ENCODE peak calls at places on chromosome 20, in eight cellular contexts. One of them, this sample, is unnamed.

GRCh38 chr20:38970302-38970701 is 8.2 kb downstream of the DHX35 start:
- DNase-seq in uterus: no peak
- DNase-seq in CD4-positive, alpha-beta T cell: no peak
- DNase-seq in endodermal cell: no peak
- DNase-seq in GM10248: no peak
- DNase-seq in fibroblast of lung: peak
- DNase-seq in GM20000: no peak
- DNase-seq in glutamatergic neuron: no peak
- DNase-seq in this sample: no peak

GRCh38 chr20:38143238-38143645 is 21.8 kb downstream of the TGM2 start:
- DNase-seq in uterus: no peak
- DNase-seq in CD4-positive, alpha-beta T cell: no peak
- DNase-seq in endodermal cell: peak
- DNase-seq in GM10248: no peak
- DNase-seq in fibroblast of lung: no peak
- DNase-seq in GM20000: no peak
- DNase-seq in glutamatergic neuron: no peak
- DNase-seq in this sample: no peak

GRCh38 chr20:49712918-49713778 is 530 bp downstream of the B4GALT5 start:
- DNase-seq in uterus: peak
- DNase-seq in CD4-positive, alpha-beta T cell: no peak
- DNase-seq in endodermal cell: peak
- DNase-seq in GM10248: peak
- DNase-seq in fibroblast of lung: no peak
- DNase-seq in GM20000: no peak
- DNase-seq in glutamatergic neuron: peak
- DNase-seq in this sample: no peak

GRCh38 chr20:46004813-46005505 is 3.7 kb upstream of the MMP9 start:
- DNase-seq in uterus: no peak
- DNase-seq in CD4-positive, alpha-beta T cell: no peak
- DNase-seq in endodermal cell: peak
- DNase-seq in GM10248: no peak
- DNase-seq in fibroblast of lung: no peak
- DNase-seq in GM20000: no peak
- DNase-seq in glutamatergic neuron: no peak
- DNase-seq in this sample: no peak

GRCh38 chr20:32560989-32561830 is 23.9 kb downstream of the NOL4L start:
- DNase-seq in uterus: no peak
- DNase-seq in CD4-positive, alpha-beta T cell: no peak
- DNase-seq in endodermal cell: peak
- DNase-seq in GM10248: no peak
- DNase-seq in fibroblast of lung: no peak
- DNase-seq in GM20000: no peak
- DNase-seq in glutamatergic neuron: peak
- DNase-seq in this sample: peak

GRCh38 chr20:46157625-46158024 is 39.5 kb downstream of the CD40 start:
- DNase-seq in uterus: no peak
- DNase-seq in CD4-positive, alpha-beta T cell: no peak
- DNase-seq in endodermal cell: no peak
- DNase-seq in GM10248: no peak
- DNase-seq in fibroblast of lung: no peak
- DNase-seq in GM20000: no peak
- DNase-seq in glutamatergic neuron: peak
- DNase-seq in this sample: no peak

GRCh38 chr20:39880890-39881289 is 808.1 kb downstream of the MAFB start:
- DNase-seq in uterus: no peak
- DNase-seq in CD4-positive, alpha-beta T cell: no peak
- DNase-seq in endodermal cell: no peak
- DNase-seq in GM10248: no peak
- DNase-seq in fibroblast of lung: no peak
- DNase-seq in GM20000: no peak
- DNase-seq in glutamatergic neuron: no peak
- DNase-seq in this sample: no peak

GRCh38 chr20:63697868-63698545 is 1.6 kb downstream of the TNFRSF6B start:
- DNase-seq in uterus: no peak
- DNase-seq in CD4-positive, alpha-beta T cell: no peak
- DNase-seq in endodermal cell: peak
- DNase-seq in GM10248: no peak
- DNase-seq in fibroblast of lung: no peak
- DNase-seq in GM20000: no peak
- DNase-seq in glutamatergic neuron: no peak
- DNase-seq in this sample: no peak

GRCh38 chr20:22729616-22730236 is 145.4 kb upstream of the FOXA2 start:
- DNase-seq in uterus: no peak
- DNase-seq in CD4-positive, alpha-beta T cell: no peak
- DNase-seq in endodermal cell: no peak
- DNase-seq in GM10248: no peak
- DNase-seq in fibroblast of lung: no peak
- DNase-seq in GM20000: no peak
- DNase-seq in glutamatergic neuron: no peak
- DNase-seq in this sample: no peak

GRCh38 chr20:59925359-59925758 is 8.1 kb downstream of the SYCP2 start:
- DNase-seq in uterus: no peak
- DNase-seq in CD4-positive, alpha-beta T cell: no peak
- DNase-seq in endodermal cell: no peak
- DNase-seq in GM10248: no peak
- DNase-seq in fibroblast of lung: no peak
- DNase-seq in GM20000: no peak
- DNase-seq in glutamatergic neuron: no peak
- DNase-seq in this sample: no peak

GRCh38 chr20:63625771-63626423 is 1.0 kb downstream of the GMEB2 start:
- DNase-seq in uterus: no peak
- DNase-seq in CD4-positive, alpha-beta T cell: no peak
- DNase-seq in endodermal cell: peak
- DNase-seq in GM10248: peak
- DNase-seq in fibroblast of lung: peak
- DNase-seq in GM20000: peak
- DNase-seq in glutamatergic neuron: no peak
- DNase-seq in this sample: no peak

GRCh38 chr20:17223553-17223952 is 3.3 kb upstream of the PCSK2 start:
- DNase-seq in uterus: no peak
- DNase-seq in CD4-positive, alpha-beta T cell: no peak
- DNase-seq in endodermal cell: no peak
- DNase-seq in GM10248: no peak
- DNase-seq in fibroblast of lung: no peak
- DNase-seq in GM20000: no peak
- DNase-seq in glutamatergic neuron: no peak
- DNase-seq in this sample: no peak

GRCh38 chr20:17226410-17227198 is at the start of gene PCSK2:
- DNase-seq in uterus: no peak
- DNase-seq in CD4-positive, alpha-beta T cell: no peak
- DNase-seq in endodermal cell: peak
- DNase-seq in GM10248: peak
- DNase-seq in fibroblast of lung: peak
- DNase-seq in GM20000: peak
- DNase-seq in glutamatergic neuron: peak
- DNase-seq in this sample: peak

GRCh38 chr20:17227669-17228623 is 1.1 kb downstream of the PCSK2 start:
- DNase-seq in uterus: no peak
- DNase-seq in CD4-positive, alpha-beta T cell: no peak
- DNase-seq in endodermal cell: peak
- DNase-seq in GM10248: peak
- DNase-seq in fibroblast of lung: no peak
- DNase-seq in GM20000: no peak
- DNase-seq in glutamatergic neuron: peak
- DNase-seq in this sample: peak

GRCh38 chr20:17227199-17227535 is 327 bp downstream of the PCSK2 start:
- DNase-seq in uterus: no peak
- DNase-seq in CD4-positive, alpha-beta T cell: no peak
- DNase-seq in endodermal cell: no peak
- DNase-seq in GM10248: no peak
- DNase-seq in fibroblast of lung: no peak
- DNase-seq in GM20000: no peak
- DNase-seq in glutamatergic neuron: no peak
- DNase-seq in this sample: no peak

DNA sequence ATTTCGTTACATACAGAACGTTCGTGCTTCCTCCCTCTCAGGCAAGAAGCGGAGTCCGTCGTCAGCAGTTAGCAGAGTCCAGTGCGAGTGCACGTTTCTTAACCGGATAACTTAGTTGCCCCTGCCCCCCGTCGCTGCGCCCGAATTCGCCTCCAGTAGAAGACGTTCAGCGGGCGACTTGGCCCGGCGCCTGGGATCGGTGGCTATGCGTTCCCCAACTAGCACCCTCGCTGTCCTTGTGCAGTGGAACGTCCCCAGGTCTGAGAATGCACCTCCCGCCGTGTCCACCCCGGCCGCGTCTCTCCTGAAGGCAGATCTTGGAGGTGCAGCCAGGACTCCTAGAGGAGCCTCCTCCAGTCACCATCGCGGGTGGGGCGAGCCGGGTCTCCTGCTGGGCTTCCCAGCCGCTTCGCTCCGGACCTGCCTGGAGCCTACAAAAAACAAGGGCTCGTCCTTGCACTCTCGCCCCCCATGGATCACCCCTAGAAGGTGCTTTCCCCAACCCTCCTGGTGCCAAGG is 890 bp upstream of the PCSK2 start:
- DNase-seq in uterus: no peak
- DNase-seq in CD4-positive, alpha-beta T cell: no peak
- DNase-seq in endodermal cell: peak
- DNase-seq in GM10248: peak
- DNase-seq in fibroblast of lung: no peak
- DNase-seq in GM20000: no peak
- DNase-seq in glutamatergic neuron: peak
- DNase-seq in this sample: peak
- TF ChIP-seq CTCF in uterus: no peak
- TF ChIP-seq CTCF in CD4-positive, alpha-beta T cell: no peak
- TF ChIP-seq CTCF in endodermal cell: no peak
- TF ChIP-seq CTCF in GM10248: no peak
- TF ChIP-seq CTCF in fibroblast of lung: no peak
- TF ChIP-seq CTCF in GM20000: no peak
- TF ChIP-seq CTCF in glutamatergic neuron: no peak
- TF ChIP-seq CTCF in this sample: no peak

GRCh38 chr20:62395311-62396242 is 8.7 kb downstream of the RPS21 start:
- DNase-seq in uterus: no peak
- DNase-seq in CD4-positive, alpha-beta T cell: no peak
- DNase-seq in endodermal cell: no peak
- DNase-seq in GM10248: no peak
- DNase-seq in fibroblast of lung: no peak
- DNase-seq in GM20000: no peak
- DNase-seq in glutamatergic neuron: no peak
- DNase-seq in this sample: no peak
- TF ChIP-seq CTCF in uterus: no peak
- TF ChIP-seq CTCF in CD4-positive, alpha-beta T cell: no peak
- TF ChIP-seq CTCF in endodermal cell: peak
- TF ChIP-seq CTCF in GM10248: no peak
- TF ChIP-seq CTCF in fibroblast of lung: no peak
- TF ChIP-seq CTCF in GM20000: no peak
- TF ChIP-seq CTCF in glutamatergic neuron: no peak
- TF ChIP-seq CTCF in this sample: no peak

GRCh38 chr20:57624124-57624523 is 3.9 kb upstream of the ZBP1 start:
- DNase-seq in uterus: no peak
- DNase-seq in CD4-positive, alpha-beta T cell: no peak
- DNase-seq in endodermal cell: no peak
- DNase-seq in GM10248: no peak
- DNase-seq in fibroblast of lung: no peak
- DNase-seq in GM20000: no peak
- DNase-seq in glutamatergic neuron: no peak
- DNase-seq in this sample: no peak

GRCh38 chr20:57622201-57622570 is 2.0 kb upstream of the ZBP1 start:
- DNase-seq in uterus: no peak
- DNase-seq in CD4-positive, alpha-beta T cell: no peak
- DNase-seq in endodermal cell: no peak
- DNase-seq in GM10248: no peak
- DNase-seq in fibroblast of lung: no peak
- DNase-seq in GM20000: no peak
- DNase-seq in glutamatergic neuron: no peak
- DNase-seq in this sample: no peak

GRCh38 chr20:57620999-57621398 is 773 bp upstream of the ZBP1 start:
- DNase-seq in uterus: no peak
- DNase-seq in CD4-positive, alpha-beta T cell: no peak
- DNase-seq in endodermal cell: no peak
- DNase-seq in GM10248: no peak
- DNase-seq in fibroblast of lung: no peak
- DNase-seq in GM20000: no peak
- DNase-seq in glutamatergic neuron: no peak
- DNase-seq in this sample: no peak

GRCh38 chr20:57621426-57622200 is 1.4 kb upstream of the ZBP1 start:
- DNase-seq in uterus: no peak
- DNase-seq in CD4-positive, alpha-beta T cell: no peak
- DNase-seq in endodermal cell: no peak
- DNase-seq in GM10248: no peak
- DNase-seq in fibroblast of lung: no peak
- DNase-seq in GM20000: no peak
- DNase-seq in glutamatergic neuron: no peak
- DNase-seq in this sample: no peak

GRCh38 chr20:57622579-57623381 is 2.6 kb upstream of the ZBP1 start:
- DNase-seq in uterus: peak
- DNase-seq in CD4-positive, alpha-beta T cell: peak
- DNase-seq in endodermal cell: peak
- DNase-seq in GM10248: peak
- DNase-seq in fibroblast of lung: peak
- DNase-seq in GM20000: peak
- DNase-seq in glutamatergic neuron: peak
- DNase-seq in this sample: peak
- TF ChIP-seq CTCF in uterus: peak
- TF ChIP-seq CTCF in CD4-positive, alpha-beta T cell: peak
- TF ChIP-seq CTCF in endodermal cell: peak
- TF ChIP-seq CTCF in GM10248: peak
- TF ChIP-seq CTCF in fibroblast of lung: peak
- TF ChIP-seq CTCF in GM20000: peak
- TF ChIP-seq CTCF in glutamatergic neuron: peak
- TF ChIP-seq CTCF in this sample: peak

GRCh38 chr20:21715193-21715881 is 9.9 kb downstream of the PAX1 start:
- DNase-seq in uterus: no peak
- DNase-seq in CD4-positive, alpha-beta T cell: no peak
- DNase-seq in endodermal cell: no peak
- DNase-seq in GM10248: no peak
- DNase-seq in fibroblast of lung: no peak
- DNase-seq in GM20000: no peak
- DNase-seq in glutamatergic neuron: no peak
- DNase-seq in this sample: no peak

GRCh38 chr20:21713901-21714296 is 8.4 kb downstream of the PAX1 start:
- DNase-seq in uterus: no peak
- DNase-seq in CD4-positive, alpha-beta T cell: no peak
- DNase-seq in endodermal cell: peak
- DNase-seq in GM10248: no peak
- DNase-seq in fibroblast of lung: no peak
- DNase-seq in GM20000: no peak
- DNase-seq in glutamatergic neuron: no peak
- DNase-seq in this sample: no peak

GRCh38 chr20:21714297-21715192 is 9.1 kb downstream of the PAX1 start:
- DNase-seq in uterus: no peak
- DNase-seq in CD4-positive, alpha-beta T cell: no peak
- DNase-seq in endodermal cell: peak
- DNase-seq in GM10248: no peak
- DNase-seq in fibroblast of lung: no peak
- DNase-seq in GM20000: no peak
- DNase-seq in glutamatergic neuron: no peak
- DNase-seq in this sample: peak

DNA sequence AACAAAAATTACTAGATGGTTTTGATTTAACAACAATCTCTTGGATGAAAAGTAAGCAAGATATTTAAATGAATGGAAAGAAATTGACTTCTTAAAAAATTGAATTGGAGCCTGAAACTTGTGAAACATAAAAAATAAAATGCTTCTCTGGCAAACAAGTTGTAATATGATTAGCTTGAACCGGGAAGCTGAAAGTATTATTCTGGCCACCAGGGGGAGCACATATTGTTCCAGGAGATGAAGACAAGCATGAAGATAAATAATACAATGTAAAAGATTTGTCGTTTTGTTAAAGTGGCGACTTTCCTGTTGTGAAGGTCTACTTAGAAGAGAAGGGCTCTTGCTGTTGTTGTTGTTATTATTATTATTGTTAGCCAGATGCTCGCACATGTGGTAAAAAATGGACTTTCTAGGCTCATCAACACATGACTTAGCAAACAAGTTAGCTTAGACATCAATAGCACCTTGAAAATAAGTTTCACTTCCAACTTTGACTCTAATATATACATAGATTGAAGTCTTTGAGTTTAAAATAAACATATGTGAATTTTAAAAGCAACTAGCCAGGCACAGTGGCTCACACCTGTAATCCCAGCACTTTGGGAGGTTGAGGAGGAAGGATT is 14.2 kb downstream of the PAX1 start:
- DNase-seq in uterus: peak
- DNase-seq in CD4-positive, alpha-beta T cell: no peak
- DNase-seq in endodermal cell: peak
- DNase-seq in GM10248: peak
- DNase-seq in fibroblast of lung: peak
- DNase-seq in GM20000: peak
- DNase-seq in glutamatergic neuron: peak
- DNase-seq in this sample: peak
- TF ChIP-seq CTCF in uterus: peak
- TF ChIP-seq CTCF in CD4-positive, alpha-beta T cell: peak
- TF ChIP-seq CTCF in endodermal cell: peak
- TF ChIP-seq CTCF in GM10248: peak
- TF ChIP-seq CTCF in fibroblast of lung: peak
- TF ChIP-seq CTCF in GM20000: peak
- TF ChIP-seq CTCF in glutamatergic neuron: peak
- TF ChIP-seq CTCF in this sample: peak

This sample was measured in nephron progenitor cell.